ENCODE peak calls at places on chromosome 4, in five cellular contexts. D is kidney, Q is neural crest cell, G is H1, H is cardiac muscle cell. T is an unnamed sample.

GRCh38 chr4:19329631-19330030 is 922.1 kb upstream of the SLIT2 start:
- DNase-seq in D (no peak), Q (no peak), G (no peak), H (peak), T (no peak)

GRCh38 chr4:43843501-43843900 is 605.1 kb downstream of the KCTD8 start:
- DNase-seq in D (no peak), Q (no peak), G (no peak), H (no peak), T (no peak)

GRCh38 chr4:129623233-129623632 is 527.3 kb downstream of the C4orf33 start:
- DNase-seq in D (no peak), Q (no peak), G (no peak), H (no peak), T (no peak)

GRCh38 chr4:181938641-181939040 is 304.6 kb upstream of the TENM3 start:
- DNase-seq in D (no peak), Q (no peak), G (no peak), H (no peak), T (no peak)

GRCh38 chr4:89022426-89023128 is 34.4 kb downstream of the FAM13A start:
- DNase-seq in D (no peak), Q (no peak), G (no peak), H (no peak), T (no peak)

GRCh38 chr4:74098628-74098995 is 383 bp downstream of the CXCL2 start:
- DNase-seq in D (peak), Q (peak), G (no peak), H (peak), T (no peak)

GRCh38 chr4:184583738-184584502 is 65.3 kb downstream of the CASP3 start:
- DNase-seq in D (no peak), Q (no peak), G (no peak), H (no peak), T (peak)

GRCh38 chr4:1472911-1473518 is 66.8 kb upstream of the NKX1-1 start:
- DNase-seq in D (peak), Q (no peak), G (no peak), H (no peak), T (no peak)

GRCh38 chr4:87150498-87151261 is 69.7 kb downstream of the KLHL8 start:
- DNase-seq in D (no peak), Q (peak), G (no peak), H (peak), T (peak)

GRCh38 chr4:139633661-139634060 is 32.0 kb upstream of the MGST2 start:
- DNase-seq in D (no peak), Q (no peak), G (no peak), H (peak), T (no peak)

GRCh38 chr4:10020871-10021676 is at the start of gene SLC2A9:
- DNase-seq in D (no peak), Q (no peak), G (no peak), H (peak), T (no peak)

GRCh38 chr4:89898304-89898716 is 3.7 kb downstream of the MMRN1 start:
- DNase-seq in D (no peak), Q (no peak), G (no peak), H (no peak), T (no peak)

GRCh38 chr4:144611850-144612249 is 34.1 kb upstream of the HHIP start:
- DNase-seq in D (no peak), Q (peak), G (peak), H (peak), T (peak)
- TF ChIP-seq CTCF in D (no peak), Q (peak), G (peak), H (peak), T (peak)

GRCh38 chr4:7962609-7963508 is 23.2 kb upstream of the AFAP1 start:
- DNase-seq in D (no peak), Q (no peak), G (no peak), H (no peak), T (no peak)
- TF ChIP-seq CTCF in D (no peak), Q (no peak), G (no peak), H (no peak), T (no peak)

DNA sequence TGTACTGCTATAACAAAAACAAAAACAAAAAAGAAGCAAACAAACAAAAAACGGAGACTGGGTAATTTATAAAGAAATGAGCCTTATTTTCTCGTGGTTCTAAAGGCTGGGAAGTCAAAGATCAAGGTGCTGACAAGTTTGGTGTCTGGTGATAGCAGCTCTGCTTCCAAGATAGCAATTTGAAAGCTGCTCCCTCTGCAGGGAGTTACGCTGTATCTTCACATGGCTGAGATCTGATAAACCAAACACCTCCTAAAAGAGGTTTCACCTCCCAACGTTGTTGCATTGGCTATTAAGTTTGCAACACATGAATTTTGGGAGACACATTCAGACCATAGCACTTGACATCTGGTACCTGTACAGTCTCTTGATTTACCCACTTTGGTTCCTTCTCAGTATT is 854.2 kb downstream of the CENPC start:
- DNase-seq in D (no peak), Q (no peak), G (no peak), H (no peak), T (no peak)
- TF ChIP-seq CTCF in D (no peak), Q (no peak), G (no peak), H (no peak), T (no peak)

DNA sequence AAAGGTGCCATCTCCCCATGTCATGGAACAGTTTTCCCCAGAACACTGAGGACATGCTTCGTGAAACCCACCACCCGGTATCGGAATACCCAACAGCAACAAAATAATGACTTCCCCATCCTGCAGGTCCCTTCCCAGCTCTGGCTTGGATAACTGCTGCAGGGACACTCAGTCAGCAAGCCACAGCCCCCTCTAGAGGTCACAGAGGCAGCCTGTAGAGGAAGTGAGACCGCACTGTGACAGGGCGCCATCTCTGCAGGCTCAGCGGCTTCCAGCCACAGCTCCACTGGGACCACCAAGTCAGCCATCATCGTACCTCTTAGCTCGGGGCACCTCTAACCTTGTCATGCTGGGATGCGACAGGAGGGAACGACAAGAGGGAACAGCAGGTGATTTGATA is 315.9 kb downstream of the LDB2 start:
- DNase-seq in D (no peak), Q (no peak), G (peak), H (no peak), T (no peak)
- TF ChIP-seq CTCF in D (no peak), Q (no peak), G (peak), H (peak), T (no peak)